ENCODE peak calls at places on chromosomes 1 and 21, in eight cellular contexts. A, X, I, N, K, G, E and Y are unnamed samples.

GRCh38 chr1:63946866-63947491 is 173.2 kb downstream of the ROR1 start:
- DNase-seq in K (no peak), X (peak), N (no peak), G (no peak), E (peak), I (no peak), A (peak), Y (no peak)

GRCh38 chr1:202058001-202058908 is 47.9 kb downstream of the ELF3 start:
- DNase-seq in G (no peak), E (peak), X (no peak), I (no peak), A (peak), K (no peak), N (no peak), Y (no peak)

GRCh38 chr21:45856940-45857339 is 124.6 kb upstream of the COL6A1 start:
- DNase-seq in N (no peak), K (no peak), G (no peak), I (no peak), A (no peak), X (no peak), E (no peak), Y (no peak)

GRCh38 chr21:44568667-44569556 is 4.6 kb upstream of the KRTAP10-4 start:
- DNase-seq in A (no peak), X (no peak), G (no peak), K (no peak), I (no peak), E (no peak), N (no peak), Y (no peak)

GRCh38 chr1:211741116-211741515 is 65.7 kb upstream of the NEK2 start:
- DNase-seq in N (no peak), X (no peak), I (peak), K (no peak), A (no peak), G (no peak), E (no peak), Y (no peak)

GRCh38 chr1:237470712-237471310 is 419.9 kb downstream of the ZP4 start:
- DNase-seq in X (peak), A (peak), K (no peak), G (no peak), I (peak), N (no peak), E (no peak), Y (no peak)

GRCh38 chr1:96416111-96416595 is 305.4 kb upstream of the PTBP2 start:
- DNase-seq in A (peak), G (no peak), K (no peak), N (no peak), I (no peak), X (no peak), E (peak), Y (no peak)

GRCh38 chr1:70168283-70168682 is 37.1 kb downstream of the LRRC40 start:
- DNase-seq in A (no peak), I (peak), G (no peak), E (peak), N (no peak), X (no peak), K (no peak), Y (no peak)

GRCh38 chr1:75136158-75136815 is 2.1 kb downstream of the LHX8 start:
- DNase-seq in A (no peak), G (no peak), I (no peak), N (no peak), K (no peak), X (no peak), E (peak), Y (no peak)

GRCh38 chr21:31612889-31613785 is 46.4 kb upstream of the SOD1 start:
- DNase-seq in I (peak), K (no peak), G (no peak), E (no peak), N (no peak), X (no peak), A (peak), Y (no peak)

GRCh38 chr1:244919320-244920282 is 55.3 kb upstream of the HNRNPU start:
- DNase-seq in A (no peak), E (no peak), K (no peak), X (no peak), I (no peak), N (no peak), G (no peak), Y (no peak)

GRCh38 chr1:24622218-24622617 is 20.9 kb upstream of the SRRM1 start:
- DNase-seq in G (no peak), I (no peak), K (no peak), N (no peak), A (no peak), X (no peak), E (peak), Y (no peak)

GRCh38 chr1:182667848-182668505 is 16.4 kb downstream of the RGS8 start:
- DNase-seq in I (no peak), A (no peak), X (no peak), N (no peak), K (no peak), E (no peak), G (no peak), Y (no peak)

GRCh38 chr1:19620786-19621185 is 23.3 kb upstream of the NBL1 start:
- DNase-seq in A (no peak), N (no peak), K (no peak), G (no peak), E (no peak), X (no peak), I (no peak), Y (no peak)

GRCh38 chr1:22839806-22840205 is 129.2 kb downstream of the EPHB2 start:
- DNase-seq in X (no peak), I (no peak), K (no peak), G (no peak), A (no peak), N (no peak), E (no peak), Y (no peak)

GRCh38 chr21:26115899-26116298 is 54.7 kb downstream of the APP start:
- DNase-seq in A (peak), E (no peak), N (no peak), X (no peak), K (no peak), I (peak), G (no peak), Y (no peak)

GRCh38 chr1:90114521-90115141 is 119.7 kb downstream of the ZNF326 start:
- DNase-seq in A (peak), X (no peak), G (no peak), K (no peak), E (no peak), I (peak), N (no peak), Y (no peak)

GRCh38 chr1:111227875-111228747 is 598 bp downstream of the CHI3L2 start:
- DNase-seq in A (peak), N (no peak), G (no peak), I (peak), X (peak), K (no peak), E (peak), Y (no peak)

GRCh38 chr1:157377216-157377821 is 175.0 kb downstream of the FCRL5 start:
- DNase-seq in X (no peak), I (peak), A (peak), E (peak), N (peak), K (no peak), G (no peak), Y (no peak)

GRCh38 chr1:6658359-6658758 is 33.7 kb downstream of the THAP3 start:
- DNase-seq in G (no peak), X (no peak), I (no peak), N (no peak), A (no peak), E (no peak), K (no peak), Y (no peak)

GRCh38 chr21:16117331-16117730 is 387.5 kb downstream of the USP25 start:
- DNase-seq in K (no peak), A (no peak), I (no peak), X (no peak), G (no peak), E (no peak), N (no peak), Y (no peak)

GRCh38 chr1:216183427-216183826 is 239.8 kb downstream of the USH2A start:
- DNase-seq in E (no peak), A (no peak), K (no peak), G (no peak), I (no peak), X (no peak), N (no peak), Y (no peak)

GRCh38 chr1:164683235-164683634 is 124.3 kb downstream of the PBX1 start:
- DNase-seq in N (no peak), X (no peak), A (peak), E (peak), I (no peak), K (no peak), G (no peak), Y (no peak)

GRCh38 chr1:205535866-205536758 is 31.6 kb downstream of the CDK18 start:
- DNase-seq in I (no peak), X (no peak), A (no peak), G (no peak), E (peak), N (no peak), K (no peak), Y (no peak)

GRCh38 chr1:32953495-32953894 is 11.1 kb downstream of the RNF19B start:
- DNase-seq in I (peak), N (no peak), X (no peak), G (no peak), K (no peak), A (peak), E (no peak), Y (no peak)

GRCh38 chr1:197451424-197451823 is 183.4 kb downstream of the CRB1 start:
- DNase-seq in I (no peak), G (no peak), X (no peak), E (no peak), N (no peak), K (no peak), A (no peak), Y (no peak)

GRCh38 chr1:10856863-10857598 is 60.6 kb upstream of the CASZ1 start:
- DNase-seq in E (no peak), G (no peak), K (no peak), N (no peak), I (no peak), A (no peak), X (no peak), Y (no peak)

GRCh38 chr1:27527857-27528700 is 38.1 kb upstream of the WASF2 start:
- DNase-seq in E (peak), K (peak), N (peak), A (peak), I (no peak), G (peak), X (peak), Y (no peak)

GRCh38 chr21:34558960-34559631 is 47.1 kb upstream of the KCNE1 start:
- DNase-seq in N (no peak), G (no peak), K (no peak), X (no peak), A (no peak), E (peak), I (peak), Y (no peak)

GRCh38 chr1:112699425-112700144 is 7.3 kb downstream of the RHOC start:
- DNase-seq in A (no peak), I (no peak), X (no peak), E (no peak), N (no peak), G (no peak), K (no peak), Y (no peak)

GRCh38 chr1:39183503-39184353 is 20.8 kb upstream of the MACF1 start:
- DNase-seq in N (no peak), X (no peak), I (peak), E (peak), G (peak), A (peak), K (peak), Y (no peak)